ENCODE peak calls at places on chromosomes 3 and 15, in five cellular contexts. G is neural progenitor cell, D is MM.1S, W is keratinocyte, N is fibroblast of pulmonary artery. F is an unnamed sample.

GRCh38 chr3:118075873-118076272 is 958.8 kb downstream of the IGSF11 start:
- DNase-seq in D (no peak), W (no peak), N (no peak), G (no peak), F (no peak)

GRCh38 chr3:147797095-147797494 is 387.9 kb downstream of the ZIC1 start:
- DNase-seq in G (no peak), W (no peak), D (no peak), N (no peak), F (peak)

GRCh38 chr15:75347222-75348033 is 589 bp downstream of the NEIL1 start:
- DNase-seq in G (peak), D (peak), N (no peak), W (no peak), F (peak)

GRCh38 chr3:14322001-14322400 is 80.4 kb upstream of the SLC6A6 start:
- DNase-seq in D (no peak), W (no peak), G (no peak), N (no peak), F (no peak)

GRCh38 chr15:73809728-73810501 is 56.8 kb upstream of the INSYN1 start:
- DNase-seq in D (no peak), N (no peak), G (no peak), W (no peak), F (peak)

GRCh38 chr15:65818927-65819562 is 27.0 kb upstream of the DENND4A start:
- DNase-seq in G (no peak), D (no peak), N (peak), W (no peak), F (no peak)

GRCh38 chr3:16616083-16616482 is 10.9 kb upstream of the DAZL start:
- DNase-seq in W (no peak), N (no peak), G (no peak), D (no peak), F (no peak)

GRCh38 chr15:62607643-62608042 is 434.9 kb upstream of the TPM1 start:
- DNase-seq in W (peak), G (no peak), N (peak), D (no peak), F (no peak)

GRCh38 chr3:190772831-190773230 is 89.7 kb downstream of the GMNC start:
- DNase-seq in D (no peak), W (no peak), N (no peak), G (no peak), F (no peak)

GRCh38 chr15:76285241-76285825 is 25.9 kb downstream of the ETFA start:
- DNase-seq in N (peak), W (no peak), D (peak), G (no peak), F (peak)

GRCh38 chr3:110027446-110027845 is 690.1 kb upstream of the DPPA4 start:
- DNase-seq in N (peak), G (no peak), D (no peak), W (no peak), F (peak)

GRCh38 chr3:116863842-116864626 is 154.5 kb downstream of the TUSC7 start:
- DNase-seq in D (peak), N (peak), G (peak), W (no peak), F (peak)

GRCh38 chr15:38226867-38227266 is 25.8 kb upstream of the SPRED1 start:
- DNase-seq in D (no peak), G (no peak), W (peak), N (peak), F (peak)

GRCh38 chr3:179450321-179450720 is 949 bp downstream of the GNB4 start:
- DNase-seq in G (peak), N (peak), D (no peak), W (no peak), F (no peak)

GRCh38 chr3:73399106-73399505 is 225.6 kb downstream of the PDZRN3 start:
- DNase-seq in W (no peak), N (peak), G (no peak), D (no peak), F (no peak)

GRCh38 chr3:127823590-127823857 is 1.2 kb upstream of the MGLL start:
- DNase-seq in N (no peak), D (no peak), G (no peak), W (no peak), F (no peak)

GRCh38 chr3:127822166-127822835 is at the start of gene MGLL:
- DNase-seq in N (peak), G (peak), D (no peak), W (no peak), F (peak)

GRCh38 chr3:127824151-127824825 is 2.0 kb upstream of the MGLL start:
- DNase-seq in G (no peak), W (no peak), D (no peak), N (no peak), F (no peak)

GRCh38 chr3:127820871-127821853 is 1.2 kb downstream of the MGLL start:
- DNase-seq in D (no peak), W (no peak), G (no peak), N (no peak), F (no peak)

GRCh38 chr3:127822836-127823589 is 698 bp upstream of the MGLL start:
- DNase-seq in G (peak), D (no peak), N (no peak), W (no peak), F (peak)
- TF ChIP-seq CTCF in G (no peak), D (no peak), N (no peak), W (peak), F (no peak)

GRCh38 chr15:59104912-59105732 is at the start of gene CCNB2:
- DNase-seq in W (peak), N (peak), G (peak), D (peak), F (peak)

GRCh38 chr15:59111267-59111666 is 6.3 kb downstream of the CCNB2 start:
- DNase-seq in N (no peak), G (no peak), W (no peak), D (no peak), F (no peak)

GRCh38 chr15:59104602-59104911 is 389 bp upstream of the CCNB2 start:
- DNase-seq in N (no peak), D (no peak), W (no peak), G (no peak), F (no peak)

DNA sequence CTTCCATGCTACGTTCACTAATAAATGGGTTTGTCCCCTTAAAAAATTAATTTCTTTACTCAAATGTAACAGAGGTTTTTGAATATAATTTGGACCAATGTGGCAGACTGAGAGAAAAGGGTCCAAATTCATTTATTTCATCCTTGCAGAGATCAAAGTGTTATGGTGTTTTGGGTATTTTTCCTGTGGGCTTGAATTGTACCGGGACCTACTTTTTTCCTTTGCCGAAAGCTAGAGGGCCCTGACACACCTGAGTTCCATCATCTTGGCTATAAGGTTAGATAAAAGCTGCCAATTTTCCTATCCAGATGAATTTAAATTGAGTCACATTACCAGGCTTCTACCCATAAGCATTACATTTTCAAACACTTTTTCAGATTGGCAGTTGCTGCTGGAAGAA is 893 bp downstream of the CCNB2 start:
- DNase-seq in D (peak), N (no peak), W (no peak), G (no peak), F (no peak)
- TF ChIP-seq CTCF in D (peak), N (peak), W (peak), G (no peak), F (no peak)

GRCh38 chr3:173395412-173396181 is 1.9 kb upstream of the NLGN1 start:
- DNase-seq in G (peak), D (peak), N (peak), W (no peak), F (peak)
- TF ChIP-seq CTCF in G (peak), D (no peak), N (no peak), W (no peak), F (no peak)

DNA sequence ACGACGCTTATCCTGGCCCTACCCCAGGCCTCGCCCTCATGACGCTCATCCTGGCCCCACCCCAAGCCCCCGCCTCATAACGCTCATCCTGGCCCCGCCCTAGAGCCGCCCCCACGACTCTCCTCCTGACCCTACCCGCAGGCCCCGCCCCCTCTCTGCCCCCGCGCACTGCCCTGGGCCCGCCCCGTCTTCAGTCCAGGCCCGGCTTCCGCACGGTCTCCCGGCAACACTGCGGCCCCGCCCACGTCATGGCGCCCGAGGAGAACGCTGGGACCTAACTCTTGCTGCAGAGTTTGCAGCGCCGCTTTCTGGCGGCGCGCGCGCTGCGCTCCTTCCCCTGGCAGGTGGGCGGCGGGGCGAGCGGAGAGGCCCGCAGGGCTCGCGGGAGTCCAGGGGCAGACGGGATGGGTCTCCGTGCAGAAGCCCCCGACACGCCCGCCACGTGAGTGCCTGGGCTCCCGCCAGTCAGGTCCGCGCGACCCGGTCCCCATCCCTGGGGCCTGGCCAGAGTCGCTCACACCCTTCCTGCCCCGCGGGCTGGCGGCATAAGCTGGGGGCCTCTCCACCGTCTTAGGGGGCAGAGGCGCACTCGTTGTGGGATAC is 52.5 kb upstream of the ROPN1B start:
- DNase-seq in D (peak), W (no peak), G (peak), N (peak), F (peak)
- TF ChIP-seq CTCF in D (peak), W (peak), G (peak), N (no peak), F (no peak)